ENCODE peak calls at places on chromosomes 1 and 21, in seven cellular contexts. One of them, this sample, is unnamed. For H3K36me3, the result is how much of the 10 kb centered on the place peaks cover.

GRCh38 chr1:181175356-181175755 is 86.9 kb downstream of the IER5 start:
- DNase-seq in A673: no peak
- DNase-seq in bronchial epithelial cell: no peak
- DNase-seq in psoas muscle: no peak
- DNase-seq in BE2C: no peak
- DNase-seq in CD8-positive, alpha-beta memory T cell: no peak
- DNase-seq in pancreas: no peak
- DNase-seq in this sample: no peak

GRCh38 chr1:52579415-52579814 is 22.8 kb upstream of the GPX7 start:
- DNase-seq in BE2C: no peak
- DNase-seq in CD8-positive, alpha-beta memory T cell: no peak
- DNase-seq in bronchial epithelial cell: no peak
- DNase-seq in A673: no peak
- DNase-seq in pancreas: no peak
- DNase-seq in psoas muscle: no peak
- DNase-seq in this sample: peak

GRCh38 chr1:115877511-115877910 is 36.6 kb upstream of the NHLH2 start:
- DNase-seq in pancreas: no peak
- DNase-seq in BE2C: no peak
- DNase-seq in CD8-positive, alpha-beta memory T cell: no peak
- DNase-seq in bronchial epithelial cell: peak
- DNase-seq in psoas muscle: no peak
- DNase-seq in A673: peak
- DNase-seq in this sample: no peak

GRCh38 chr1:161071886-161072371 is 2.2 kb upstream of the ARHGAP30 start:
- DNase-seq in CD8-positive, alpha-beta memory T cell: peak
- DNase-seq in pancreas: peak
- DNase-seq in bronchial epithelial cell: peak
- DNase-seq in BE2C: peak
- DNase-seq in psoas muscle: peak
- DNase-seq in A673: no peak
- DNase-seq in this sample: peak

GRCh38 chr21:37257526-37257966 is 9.6 kb downstream of the VPS26C start:
- DNase-seq in pancreas: peak
- DNase-seq in psoas muscle: peak
- DNase-seq in CD8-positive, alpha-beta memory T cell: peak
- DNase-seq in A673: peak
- DNase-seq in BE2C: peak
- DNase-seq in bronchial epithelial cell: no peak
- DNase-seq in this sample: no peak

GRCh38 chr1:20472860-20473711 is 12.9 kb downstream of the CAMK2N1 start:
- DNase-seq in A673: no peak
- DNase-seq in bronchial epithelial cell: peak
- DNase-seq in pancreas: peak
- DNase-seq in BE2C: peak
- DNase-seq in psoas muscle: peak
- DNase-seq in CD8-positive, alpha-beta memory T cell: no peak
- DNase-seq in this sample: peak

GRCh38 chr1:89566761-89567174 is 42.1 kb downstream of the LRRC8B start:
- DNase-seq in CD8-positive, alpha-beta memory T cell: no peak
- DNase-seq in bronchial epithelial cell: peak
- DNase-seq in pancreas: peak
- DNase-seq in BE2C: no peak
- DNase-seq in A673: peak
- DNase-seq in psoas muscle: peak
- DNase-seq in this sample: peak

GRCh38 chr1:213244664-213245091 is 193.6 kb downstream of the RPS6KC1 start:
- DNase-seq in CD8-positive, alpha-beta memory T cell: peak
- DNase-seq in pancreas: no peak
- DNase-seq in A673: peak
- DNase-seq in psoas muscle: no peak
- DNase-seq in bronchial epithelial cell: peak
- DNase-seq in BE2C: peak
- DNase-seq in this sample: peak

GRCh38 chr1:196517193-196517592 is 91.0 kb downstream of the KCNT2 start:
- DNase-seq in CD8-positive, alpha-beta memory T cell: no peak
- DNase-seq in A673: no peak
- DNase-seq in BE2C: no peak
- DNase-seq in bronchial epithelial cell: no peak
- DNase-seq in psoas muscle: no peak
- DNase-seq in pancreas: no peak
- DNase-seq in this sample: no peak

GRCh38 chr1:18932387-18932786 is 24.1 kb downstream of the IFFO2 start:
- DNase-seq in pancreas: no peak
- DNase-seq in bronchial epithelial cell: peak
- DNase-seq in CD8-positive, alpha-beta memory T cell: no peak
- DNase-seq in A673: no peak
- DNase-seq in BE2C: no peak
- DNase-seq in psoas muscle: no peak
- DNase-seq in this sample: no peak

GRCh38 chr21:46003575-46004007 is 22.0 kb downstream of the COL6A1 start:
- DNase-seq in A673: no peak
- DNase-seq in pancreas: peak
- DNase-seq in BE2C: no peak
- DNase-seq in psoas muscle: no peak
- DNase-seq in bronchial epithelial cell: no peak
- DNase-seq in CD8-positive, alpha-beta memory T cell: no peak
- DNase-seq in this sample: no peak
- H3K36me3 ChIP-seq in A673: under half
- H3K36me3 ChIP-seq in pancreas: under half
- H3K36me3 ChIP-seq in BE2C: under half
- H3K36me3 ChIP-seq in psoas muscle: under half
- H3K36me3 ChIP-seq in bronchial epithelial cell: under half
- H3K36me3 ChIP-seq in CD8-positive, alpha-beta memory T cell: under half
- H3K36me3 ChIP-seq in this sample: under half

GRCh38 chr1:167995038-167995437 is 58.2 kb upstream of the MPC2 start:
- DNase-seq in A673: no peak
- DNase-seq in bronchial epithelial cell: no peak
- DNase-seq in CD8-positive, alpha-beta memory T cell: no peak
- DNase-seq in psoas muscle: no peak
- DNase-seq in BE2C: no peak
- DNase-seq in pancreas: no peak
- DNase-seq in this sample: no peak
- H3K36me3 ChIP-seq in A673: under half
- H3K36me3 ChIP-seq in bronchial epithelial cell: under half
- H3K36me3 ChIP-seq in CD8-positive, alpha-beta memory T cell: under half
- H3K36me3 ChIP-seq in psoas muscle: under half
- H3K36me3 ChIP-seq in BE2C: under half
- H3K36me3 ChIP-seq in pancreas: under half
- H3K36me3 ChIP-seq in this sample: under half

GRCh38 chr1:27912429-27912828 is 22.4 kb upstream of the SMPDL3B start:
- DNase-seq in A673: no peak
- DNase-seq in psoas muscle: no peak
- DNase-seq in BE2C: no peak
- DNase-seq in CD8-positive, alpha-beta memory T cell: no peak
- DNase-seq in bronchial epithelial cell: no peak
- DNase-seq in pancreas: no peak
- DNase-seq in this sample: no peak

GRCh38 chr1:27906764-27907163 is 28.0 kb upstream of the SMPDL3B start:
- DNase-seq in pancreas: no peak
- DNase-seq in A673: no peak
- DNase-seq in psoas muscle: peak
- DNase-seq in CD8-positive, alpha-beta memory T cell: no peak
- DNase-seq in bronchial epithelial cell: no peak
- DNase-seq in BE2C: no peak
- DNase-seq in this sample: no peak
- H3K36me3 ChIP-seq in pancreas: under half
- H3K36me3 ChIP-seq in A673: half or more
- H3K36me3 ChIP-seq in psoas muscle: under half
- H3K36me3 ChIP-seq in CD8-positive, alpha-beta memory T cell: under half
- H3K36me3 ChIP-seq in bronchial epithelial cell: under half
- H3K36me3 ChIP-seq in BE2C: under half
- H3K36me3 ChIP-seq in this sample: half or more

DNA sequence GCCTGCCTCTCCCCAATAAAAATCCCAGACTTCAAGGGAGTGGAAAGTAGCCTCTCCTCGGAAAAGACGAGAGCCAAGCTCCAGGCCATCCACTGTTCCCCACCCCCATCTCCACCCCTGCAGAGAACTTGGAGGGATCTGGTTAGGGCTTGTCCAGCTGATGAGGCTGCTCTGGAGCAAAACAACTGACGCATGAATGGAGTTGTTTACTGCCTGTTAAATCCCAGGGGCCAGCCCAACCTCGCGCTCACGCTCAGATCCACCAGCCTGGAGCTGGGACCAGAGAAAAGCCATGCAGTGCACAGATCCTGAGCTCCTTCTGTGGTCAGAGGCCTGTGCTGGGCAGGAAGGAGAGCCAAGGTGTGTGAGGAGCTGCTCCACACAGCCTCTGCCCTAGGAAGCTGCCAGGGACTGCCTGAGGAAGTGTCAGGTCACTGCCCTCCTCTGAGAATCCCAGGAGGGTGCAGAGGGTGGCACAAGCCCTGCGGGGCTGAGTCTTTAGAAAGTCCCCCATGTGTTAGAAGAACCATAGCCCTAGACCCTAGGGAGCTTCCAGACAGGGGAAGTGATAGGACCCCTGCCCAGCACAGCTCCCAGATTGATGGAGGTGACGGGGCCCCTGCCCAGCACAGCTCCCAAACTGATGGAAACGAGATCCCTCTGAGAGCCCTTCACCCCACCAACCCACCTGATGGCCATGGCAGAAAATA is 109.0 kb upstream of the IPO9 start:
- DNase-seq in pancreas: no peak
- DNase-seq in CD8-positive, alpha-beta memory T cell: no peak
- DNase-seq in A673: peak
- DNase-seq in bronchial epithelial cell: peak
- DNase-seq in BE2C: peak
- DNase-seq in psoas muscle: peak
- DNase-seq in this sample: peak
- H3K36me3 ChIP-seq in pancreas: under half
- H3K36me3 ChIP-seq in CD8-positive, alpha-beta memory T cell: under half
- H3K36me3 ChIP-seq in A673: under half
- H3K36me3 ChIP-seq in bronchial epithelial cell: under half
- H3K36me3 ChIP-seq in BE2C: under half
- H3K36me3 ChIP-seq in psoas muscle: under half
- H3K36me3 ChIP-seq in this sample: under half

GRCh38 chr1:198304431-198304830 is 147.6 kb downstream of the NEK7 start:
- DNase-seq in pancreas: no peak
- DNase-seq in A673: no peak
- DNase-seq in bronchial epithelial cell: peak
- DNase-seq in BE2C: no peak
- DNase-seq in psoas muscle: no peak
- DNase-seq in CD8-positive, alpha-beta memory T cell: no peak
- DNase-seq in this sample: no peak
- H3K36me3 ChIP-seq in pancreas: under half
- H3K36me3 ChIP-seq in A673: under half
- H3K36me3 ChIP-seq in bronchial epithelial cell: under half
- H3K36me3 ChIP-seq in BE2C: under half
- H3K36me3 ChIP-seq in psoas muscle: under half
- H3K36me3 ChIP-seq in CD8-positive, alpha-beta memory T cell: under half
- H3K36me3 ChIP-seq in this sample: under half

GRCh38 chr1:163347106-163347505 is 25.4 kb downstream of the NUF2 start:
- DNase-seq in bronchial epithelial cell: no peak
- DNase-seq in psoas muscle: no peak
- DNase-seq in BE2C: no peak
- DNase-seq in CD8-positive, alpha-beta memory T cell: no peak
- DNase-seq in pancreas: no peak
- DNase-seq in A673: no peak
- DNase-seq in this sample: no peak

GRCh38 chr1:163351912-163352311 is 30.2 kb downstream of the NUF2 start:
- DNase-seq in BE2C: no peak
- DNase-seq in psoas muscle: no peak
- DNase-seq in bronchial epithelial cell: no peak
- DNase-seq in A673: no peak
- DNase-seq in CD8-positive, alpha-beta memory T cell: no peak
- DNase-seq in pancreas: no peak
- DNase-seq in this sample: no peak

GRCh38 chr1:163346326-163346870 is 24.6 kb downstream of the NUF2 start:
- DNase-seq in psoas muscle: no peak
- DNase-seq in bronchial epithelial cell: peak
- DNase-seq in CD8-positive, alpha-beta memory T cell: no peak
- DNase-seq in A673: no peak
- DNase-seq in pancreas: no peak
- DNase-seq in BE2C: no peak
- DNase-seq in this sample: no peak
- H3K36me3 ChIP-seq in psoas muscle: under half
- H3K36me3 ChIP-seq in bronchial epithelial cell: under half
- H3K36me3 ChIP-seq in CD8-positive, alpha-beta memory T cell: under half
- H3K36me3 ChIP-seq in A673: half or more
- H3K36me3 ChIP-seq in pancreas: under half
- H3K36me3 ChIP-seq in BE2C: under half
- H3K36me3 ChIP-seq in this sample: under half

GRCh38 chr1:54003249-54003646 is 14.7 kb downstream of the LDLRAD1 start:
- DNase-seq in psoas muscle: no peak
- DNase-seq in CD8-positive, alpha-beta memory T cell: no peak
- DNase-seq in bronchial epithelial cell: peak
- DNase-seq in A673: no peak
- DNase-seq in BE2C: no peak
- DNase-seq in pancreas: no peak
- DNase-seq in this sample: no peak
- H3K36me3 ChIP-seq in psoas muscle: under half
- H3K36me3 ChIP-seq in CD8-positive, alpha-beta memory T cell: under half
- H3K36me3 ChIP-seq in bronchial epithelial cell: under half
- H3K36me3 ChIP-seq in A673: under half
- H3K36me3 ChIP-seq in BE2C: under half
- H3K36me3 ChIP-seq in pancreas: under half
- H3K36me3 ChIP-seq in this sample: under half

This sample was measured in cardiac muscle cell.